ENCODE peak calls at places on chromosome 20, in eight cellular contexts. F, B, O, R, T, Q, H and Z are unnamed samples.
A peak's percentile ranks its signal among the peaks of the same experiment; 100 is the strongest.

GRCh38 chr20:57129303-57129702 is 137.1 kb downstream of the BMP7 start:
- DNase-seq in T (no peak), H (no peak), F (no peak), O (no peak), B (no peak), Q (no peak), R (no peak), Z (no peak)

GRCh38 chr20:62040933-62041332 is 24.7 kb downstream of the TAF4 start:
- DNase-seq in O (no peak), T (no peak), B (no peak), R (no peak), F (no peak), Q (peak; percentile 5), H (no peak), Z (no peak)

GRCh38 chr20:1165941-1166340 is 18.8 kb downstream of the TMEM74B start:
- DNase-seq in H (no peak), F (no peak), B (no peak), R (no peak), Q (no peak), O (no peak), T (no peak), Z (no peak)

GRCh38 chr20:44973053-44973452 is 6.7 kb downstream of the STK4 start:
- DNase-seq in T (no peak), O (no peak), Q (no peak), F (no peak), H (no peak), R (no peak), B (no peak), Z (no peak)

GRCh38 chr20:49394264-49394663 is 88.2 kb downstream of the KCNB1 start:
- DNase-seq in F (peak; percentile 62), O (no peak), T (no peak), Q (no peak), R (no peak), H (no peak), B (no peak), Z (no peak)

GRCh38 chr20:17499041-17499440 is 32.1 kb downstream of the BFSP1 start:
- DNase-seq in R (no peak), F (no peak), H (no peak), Q (no peak), O (no peak), B (no peak), T (no peak), Z (no peak)

GRCh38 chr20:45111799-45112471 is 3.0 kb downstream of the WFDC5 start:
- DNase-seq in R (no peak), F (no peak), O (no peak), B (no peak), T (no peak), Q (no peak), H (no peak), Z (no peak)

GRCh38 chr20:25244976-25245375 is 2.9 kb upstream of the PYGB start:
- DNase-seq in F (no peak), O (no peak), R (no peak), Q (no peak), H (no peak), T (no peak), B (no peak), Z (no peak)

GRCh38 chr20:16216227-16217210 is 356.7 kb downstream of the KIF16B start:
- DNase-seq in O (no peak), B (no peak), Q (no peak), F (no peak), T (no peak), R (no peak), H (no peak), Z (peak; percentile 53)

GRCh38 chr20:59043698-59044097 is 1.1 kb upstream of the PRELID3B start:
- DNase-seq in R (no peak), O (no peak), Q (no peak), H (no peak), T (no peak), F (no peak), B (no peak), Z (no peak)

GRCh38 chr20:9609892-9610502 is 95.6 kb downstream of the LAMP5 start:
- DNase-seq in F (no peak), R (no peak), Q (peak; percentile 28), H (peak; percentile 74), B (peak; percentile 76), T (peak; percentile 43), O (no peak), Z (peak; percentile 73)

DNA sequence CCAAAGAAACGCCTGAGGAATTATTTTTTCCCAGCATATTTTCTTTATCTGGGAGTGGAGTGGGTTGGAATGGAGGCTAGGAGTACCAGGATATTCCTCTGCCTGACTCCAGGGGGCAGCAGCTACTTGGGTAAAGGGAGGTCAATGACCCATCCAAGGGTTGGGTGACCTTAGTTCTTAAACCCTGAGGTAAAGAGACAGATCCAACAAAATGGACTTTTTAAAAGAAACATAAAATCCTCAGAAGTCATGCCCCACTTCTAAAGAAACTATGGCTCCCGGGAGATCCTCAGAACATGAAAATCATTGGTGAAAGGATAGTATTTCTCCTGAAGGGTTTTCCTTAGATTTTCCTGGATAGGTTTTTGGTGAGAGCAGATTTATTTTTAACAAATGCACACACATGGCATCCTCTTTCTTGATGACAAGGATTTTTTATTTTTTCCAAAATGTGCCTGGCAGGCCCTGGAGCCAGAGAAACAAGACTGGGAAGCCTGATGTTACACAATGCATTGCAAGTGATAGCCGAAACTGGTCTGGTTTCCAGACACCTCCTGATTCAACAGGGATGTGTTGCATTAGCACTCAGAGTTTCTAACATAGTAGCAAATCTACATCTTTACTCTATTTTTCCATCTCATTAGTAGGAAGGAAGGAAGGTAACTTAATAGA is 240.9 kb upstream of the BTBD3 start:
- DNase-seq in T (peak; percentile 37), R (no peak), F (peak; percentile 59), Q (peak; percentile 26), H (peak; percentile 36), O (no peak), B (peak; percentile 67), Z (peak; percentile 58)
- H3K4me3 ChIP-seq in T (no peak overlapping the region), R (no peak overlapping the region), F (no peak overlapping the region), Q (no peak overlapping the region), H (no peak overlapping the region), O (no peak overlapping the region), B (no peak overlapping the region), Z (no peak overlapping the region)

GRCh38 chr20:3800878-3801260 is 4.8 kb downstream of the CDC25B start:
- DNase-seq in H (no peak), R (no peak), F (peak; percentile 26), Q (peak; percentile 14), T (no peak), O (no peak), B (no peak), Z (no peak)

GRCh38 chr20:3802524-3803239 is 6.6 kb downstream of the CDC25B start:
- DNase-seq in T (no peak), O (no peak), H (no peak), R (no peak), F (peak; percentile 30), Q (peak; percentile 11), B (no peak), Z (no peak)

GRCh38 chr20:3800256-3800877 is 4.3 kb downstream of the CDC25B start:
- DNase-seq in T (no peak), R (no peak), H (no peak), Q (peak; percentile 19), O (no peak), F (peak; percentile 23), B (no peak), Z (no peak)

GRCh38 chr20:3801846-3802245 is 5.7 kb downstream of the CDC25B start:
- DNase-seq in H (no peak), O (no peak), F (peak; percentile 54), B (no peak), T (no peak), R (no peak), Q (peak; percentile 16), Z (no peak)

GRCh38 chr20:3801299-3801698 is 5.2 kb downstream of the CDC25B start:
- DNase-seq in O (no peak), H (no peak), R (no peak), Q (peak; percentile 9), B (no peak), F (no peak), T (no peak), Z (no peak)
- H3K4me1 ChIP-seq in O (peaks cover 48% of the 10 kb centered on the region), H (peaks cover 28% of the 10 kb centered on the region), R (peaks cover 64% of the 10 kb centered on the region), Q (peaks cover 23% of the 10 kb centered on the region), B (peaks cover 10% of the 10 kb centered on the region), F (peaks cover 14% of the 10 kb centered on the region), T (peaks cover 13% of the 10 kb centered on the region), Z (peaks cover 37% of the 10 kb centered on the region)

DNA sequence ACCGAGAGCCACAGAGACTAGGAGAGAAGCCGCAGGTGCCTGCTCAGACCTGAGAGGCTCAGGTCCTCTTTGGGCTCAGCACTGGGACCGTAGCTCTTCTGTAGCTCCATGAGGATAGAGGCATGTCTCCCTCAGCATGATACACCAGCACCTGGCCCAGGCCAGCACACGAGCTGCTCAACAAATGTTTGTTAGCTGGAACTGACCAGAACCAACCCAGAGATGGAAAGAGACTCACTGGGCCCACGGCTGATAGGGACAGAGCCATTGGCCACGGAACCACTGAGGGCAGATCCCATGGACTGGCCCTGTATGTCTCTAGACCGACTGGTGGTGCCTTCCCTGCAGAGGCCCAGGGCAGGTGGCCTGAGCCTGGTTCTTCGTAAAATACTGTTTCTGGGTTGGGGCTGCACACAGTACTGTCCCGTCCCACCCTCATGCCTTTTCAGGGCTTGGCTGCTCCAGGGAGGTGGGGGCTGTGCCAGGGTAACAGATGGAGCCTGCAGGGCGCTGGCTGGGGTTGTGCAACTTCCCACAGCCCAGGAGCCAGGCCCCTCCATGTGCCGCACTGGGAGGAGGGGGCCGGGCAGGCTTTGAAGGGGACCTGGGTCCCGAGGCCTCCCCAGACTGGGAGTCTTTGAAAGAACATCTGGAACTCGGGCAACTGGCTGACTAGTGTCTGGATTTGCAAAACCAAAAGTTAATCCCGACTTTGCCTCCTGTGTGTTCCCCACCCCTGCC is 5.2 kb downstream of the C20orf204 start:
- DNase-seq in H (no peak), B (no peak), O (no peak), Q (no peak), R (no peak), F (no peak), T (no peak), Z (no peak)
- H3K4me3 ChIP-seq in H (no peak overlapping the region), B (no peak overlapping the region), O (peak overlapping the region; percentile 68), Q (peak overlapping the region; percentile 46), R (peak overlapping the region; percentile 46), F (peak overlapping the region; percentile 58), T (no peak overlapping the region), Z (no peak overlapping the region)

DNA sequence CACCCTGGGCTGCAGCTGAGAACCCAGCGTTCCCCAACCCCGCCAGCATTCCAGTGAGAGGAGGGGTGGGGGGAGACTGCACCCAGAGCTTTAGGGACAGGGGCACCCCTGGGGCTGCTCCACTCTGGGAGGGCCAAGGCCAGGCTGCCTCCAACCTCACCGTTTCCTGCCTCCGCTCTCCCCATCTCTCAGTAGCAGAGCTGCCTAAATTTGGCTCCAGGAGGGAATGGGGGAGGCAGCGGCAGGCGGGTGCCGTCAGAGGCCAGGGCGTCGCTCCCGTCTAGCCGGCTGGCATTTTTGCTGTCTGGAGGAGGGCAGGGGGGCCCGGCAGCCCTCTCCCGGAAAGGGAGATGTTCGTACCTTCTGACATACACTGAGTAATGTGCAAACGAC is 46.6 kb downstream of the NOL4L start:
- DNase-seq in T (no peak), Q (no peak), O (no peak), B (peak; percentile 58), R (peak; percentile 46), F (no peak), H (no peak), Z (no peak)
- H3K4me1 ChIP-seq in T (peaks cover 3% of the 10 kb centered on the region), Q (peaks cover 22% of the 10 kb centered on the region), O (peaks cover 25% of the 10 kb centered on the region), B (peaks cover 47% of the 10 kb centered on the region), R (peaks cover 86% of the 10 kb centered on the region), F (no peaks in the 10 kb centered on the region), H (peaks cover 28% of the 10 kb centered on the region), Z (peaks cover 16% of the 10 kb centered on the region)

GRCh38 chr20:34864216-34864615 is 8.4 kb downstream of the GGT7 start:
- DNase-seq in B (no peak), H (no peak), Q (no peak), O (no peak), T (no peak), R (no peak), F (no peak), Z (no peak)
- H3K4me3 ChIP-seq in B (no peak overlapping the region), H (no peak overlapping the region), Q (no peak overlapping the region), O (no peak overlapping the region), T (no peak overlapping the region), R (no peak overlapping the region), F (no peak overlapping the region), Z (no peak overlapping the region)